ENCODE peak calls at places on chromosome 21, in ten cellular contexts. One of them, this sample, is unnamed.
A peak's percentile ranks its signal among the peaks of the same experiment; 100 is the strongest.

GRCh38 chr21:35850542-35851103 is 209.7 kb downstream of the SETD4 start:
- DNase-seq in HT1080: no peak
- DNase-seq in left ventricle myocardium inferior: no peak
- DNase-seq in GM10248: no peak
- DNase-seq in kidney tubule cell: no peak
- DNase-seq in cardiac fibroblast: peak; percentile 9
- DNase-seq in left colon: no peak
- DNase-seq in epithelial cell of esophagus: no peak
- DNase-seq in astrocyte of the cerebellum: no peak
- DNase-seq in HFFc6: peak; percentile 1
- DNase-seq in this sample: no peak

GRCh38 chr21:27077501-27077900 is 110.6 kb upstream of the ADAMTS5 start:
- DNase-seq in GM10248: no peak
- DNase-seq in left ventricle myocardium inferior: no peak
- DNase-seq in epithelial cell of esophagus: no peak
- DNase-seq in HFFc6: no peak
- DNase-seq in left colon: no peak
- DNase-seq in astrocyte of the cerebellum: no peak
- DNase-seq in kidney tubule cell: no peak
- DNase-seq in cardiac fibroblast: no peak
- DNase-seq in HT1080: no peak
- DNase-seq in this sample: no peak

GRCh38 chr21:34574581-34574980 is 40.3 kb downstream of the RCAN1 start:
- DNase-seq in HFFc6: no peak
- DNase-seq in astrocyte of the cerebellum: no peak
- DNase-seq in GM10248: no peak
- DNase-seq in HT1080: no peak
- DNase-seq in cardiac fibroblast: no peak
- DNase-seq in kidney tubule cell: no peak
- DNase-seq in left ventricle myocardium inferior: no peak
- DNase-seq in left colon: no peak
- DNase-seq in epithelial cell of esophagus: no peak
- DNase-seq in this sample: no peak

GRCh38 chr21:33736569-33736968 is 94.3 kb downstream of the ITSN1 start:
- DNase-seq in HT1080: no peak
- DNase-seq in astrocyte of the cerebellum: no peak
- DNase-seq in GM10248: no peak
- DNase-seq in left colon: no peak
- DNase-seq in left ventricle myocardium inferior: no peak
- DNase-seq in kidney tubule cell: no peak
- DNase-seq in cardiac fibroblast: no peak
- DNase-seq in HFFc6: no peak
- DNase-seq in epithelial cell of esophagus: no peak
- DNase-seq in this sample: no peak

GRCh38 chr21:46017695-46018094 is 36.1 kb downstream of the COL6A1 start:
- DNase-seq in cardiac fibroblast: no peak
- DNase-seq in epithelial cell of esophagus: no peak
- DNase-seq in left colon: no peak
- DNase-seq in HT1080: no peak
- DNase-seq in astrocyte of the cerebellum: peak; percentile 59
- DNase-seq in HFFc6: no peak
- DNase-seq in GM10248: no peak
- DNase-seq in left ventricle myocardium inferior: no peak
- DNase-seq in kidney tubule cell: no peak
- DNase-seq in this sample: no peak

GRCh38 chr21:45088729-45089128 is 14.3 kb downstream of the ADARB1 start:
- DNase-seq in epithelial cell of esophagus: no peak
- DNase-seq in HT1080: no peak
- DNase-seq in left ventricle myocardium inferior: no peak
- DNase-seq in left colon: no peak
- DNase-seq in GM10248: no peak
- DNase-seq in HFFc6: no peak
- DNase-seq in astrocyte of the cerebellum: no peak
- DNase-seq in cardiac fibroblast: no peak
- DNase-seq in kidney tubule cell: peak; percentile 6
- DNase-seq in this sample: no peak

GRCh38 chr21:34909492-34910292 is 139.4 kb downstream of the RUNX1 start:
- DNase-seq in epithelial cell of esophagus: no peak
- DNase-seq in kidney tubule cell: no peak
- DNase-seq in HFFc6: no peak
- DNase-seq in left colon: no peak
- DNase-seq in cardiac fibroblast: no peak
- DNase-seq in left ventricle myocardium inferior: no peak
- DNase-seq in astrocyte of the cerebellum: no peak
- DNase-seq in HT1080: no peak
- DNase-seq in GM10248: no peak
- DNase-seq in this sample: no peak

GRCh38 chr21:43961382-43961909 is 50.7 kb upstream of the TRAPPC10 start:
- DNase-seq in left ventricle myocardium inferior: no peak
- DNase-seq in HFFc6: no peak
- DNase-seq in GM10248: no peak
- DNase-seq in astrocyte of the cerebellum: no peak
- DNase-seq in left colon: no peak
- DNase-seq in HT1080: no peak
- DNase-seq in cardiac fibroblast: no peak
- DNase-seq in epithelial cell of esophagus: no peak
- DNase-seq in kidney tubule cell: no peak
- DNase-seq in this sample: no peak

GRCh38 chr21:45200596-45201296 is 86.9 kb downstream of the POFUT2 start:
- DNase-seq in HT1080: no peak
- DNase-seq in left ventricle myocardium inferior: no peak
- DNase-seq in left colon: no peak
- DNase-seq in GM10248: no peak
- DNase-seq in cardiac fibroblast: no peak
- DNase-seq in astrocyte of the cerebellum: no peak
- DNase-seq in kidney tubule cell: no peak
- DNase-seq in HFFc6: no peak
- DNase-seq in epithelial cell of esophagus: no peak
- DNase-seq in this sample: no peak

GRCh38 chr21:45845063-45845789 is 136.3 kb upstream of the COL6A1 start:
- DNase-seq in astrocyte of the cerebellum: no peak
- DNase-seq in GM10248: no peak
- DNase-seq in cardiac fibroblast: no peak
- DNase-seq in epithelial cell of esophagus: no peak
- DNase-seq in HT1080: no peak
- DNase-seq in HFFc6: no peak
- DNase-seq in left colon: no peak
- DNase-seq in kidney tubule cell: no peak
- DNase-seq in left ventricle myocardium inferior: no peak
- DNase-seq in this sample: no peak

GRCh38 chr21:45288441-45288841 is 746 bp upstream of the POFUT2 start:
- DNase-seq in left ventricle myocardium inferior: no peak
- DNase-seq in epithelial cell of esophagus: no peak
- DNase-seq in HT1080: no peak
- DNase-seq in left colon: no peak
- DNase-seq in astrocyte of the cerebellum: no peak
- DNase-seq in cardiac fibroblast: no peak
- DNase-seq in kidney tubule cell: no peak
- DNase-seq in HFFc6: no peak
- DNase-seq in GM10248: no peak
- DNase-seq in this sample: peak; percentile 34

GRCh38 chr21:46385846-46386725 is 62.1 kb downstream of the PCNT start:
- DNase-seq in left ventricle myocardium inferior: no peak
- DNase-seq in HT1080: no peak
- DNase-seq in HFFc6: no peak
- DNase-seq in GM10248: no peak
- DNase-seq in left colon: no peak
- DNase-seq in astrocyte of the cerebellum: no peak
- DNase-seq in cardiac fibroblast: no peak
- DNase-seq in kidney tubule cell: no peak
- DNase-seq in epithelial cell of esophagus: no peak
- DNase-seq in this sample: no peak

GRCh38 chr21:42319368-42319767 is 4.2 kb upstream of the TFF3 start:
- DNase-seq in kidney tubule cell: no peak
- DNase-seq in left colon: peak; percentile 52
- DNase-seq in GM10248: peak; percentile 47
- DNase-seq in epithelial cell of esophagus: no peak
- DNase-seq in cardiac fibroblast: no peak
- DNase-seq in HT1080: no peak
- DNase-seq in astrocyte of the cerebellum: no peak
- DNase-seq in left ventricle myocardium inferior: no peak
- DNase-seq in HFFc6: no peak
- DNase-seq in this sample: no peak

GRCh38 chr21:26811031-26811430 is 34.2 kb downstream of the ADAMTS1 start:
- DNase-seq in astrocyte of the cerebellum: no peak
- DNase-seq in HFFc6: no peak
- DNase-seq in cardiac fibroblast: peak; percentile 25
- DNase-seq in left ventricle myocardium inferior: no peak
- DNase-seq in GM10248: no peak
- DNase-seq in epithelial cell of esophagus: no peak
- DNase-seq in left colon: no peak
- DNase-seq in kidney tubule cell: no peak
- DNase-seq in HT1080: no peak
- DNase-seq in this sample: no peak

GRCh38 chr21:42039470-42039901 is 29.3 kb upstream of the ZBTB21 start:
- DNase-seq in left colon: no peak
- DNase-seq in GM10248: no peak
- DNase-seq in epithelial cell of esophagus: peak; percentile 41
- DNase-seq in cardiac fibroblast: peak; percentile 83
- DNase-seq in astrocyte of the cerebellum: peak; percentile 29
- DNase-seq in HT1080: no peak
- DNase-seq in kidney tubule cell: peak; percentile 60
- DNase-seq in left ventricle myocardium inferior: no peak
- DNase-seq in HFFc6: peak; percentile 27
- DNase-seq in this sample: no peak

This sample was measured in transverse colon.